ENCODE peak calls at places on chromosomes 11 and 22, in eight cellular contexts. J is small intestine, Z is OCI-LY7, D is GM23248, F is psoas muscle, U is fibroblast of lung, H is PC-3, N is transverse colon. M is an unnamed sample. For H3K36me3, the result is how much of the 10 kb centered on the place peaks cover.

GRCh38 chr22:42357634-42358296 is 74.4 kb downstream of the NFAM1 start:
- DNase-seq in J (no peak), Z (no peak), D (no peak), F (no peak), U (no peak), H (peak), N (no peak), M (no peak)

GRCh38 chr11:10659339-10660216 is 34.0 kb downstream of the IRAG1 start:
- DNase-seq in J (peak), Z (no peak), D (peak), F (peak), U (peak), H (peak), N (peak), M (no peak)

GRCh38 chr11:30281476-30282288 is 41.2 kb upstream of the ARL14EP start:
- DNase-seq in J (no peak), Z (no peak), D (no peak), F (no peak), U (no peak), H (no peak), N (no peak), M (no peak)

GRCh38 chr22:46349681-46350080 is 14.2 kb downstream of the TRMU start:
- DNase-seq in J (no peak), Z (no peak), D (no peak), F (no peak), U (no peak), H (no peak), N (no peak), M (no peak)

GRCh38 chr11:126502982-126503381 is 147.5 kb downstream of the ST3GAL4 start:
- DNase-seq in J (no peak), Z (no peak), D (no peak), F (no peak), U (no peak), H (no peak), N (no peak), M (no peak)

GRCh38 chr11:111440416-111441205 is 61.5 kb upstream of the POU2AF1 start:
- DNase-seq in J (no peak), Z (no peak), D (no peak), F (no peak), U (no peak), H (no peak), N (no peak), M (no peak)

GRCh38 chr22:19779011-19779421 is 18.4 kb downstream of the TBX1 start:
- DNase-seq in J (no peak), Z (peak), D (no peak), F (peak), U (no peak), H (no peak), N (no peak), M (no peak)

GRCh38 chr22:17706451-17706900 is 67.8 kb downstream of the BID start:
- DNase-seq in J (peak), Z (peak), D (peak), F (no peak), U (peak), H (peak), N (peak), M (no peak)

GRCh38 chr11:2096001-2096918 is 42.9 kb downstream of the IGF2 start:
- DNase-seq in J (no peak), Z (no peak), D (peak), F (peak), U (peak), H (no peak), N (no peak), M (no peak)

GRCh38 chr11:114683007-114683406 is 4.7 kb downstream of the NXPE2 start:
- DNase-seq in J (no peak), Z (peak), D (no peak), F (no peak), U (no peak), H (peak), N (no peak), M (no peak)

GRCh38 chr11:64568041-64568571 is 22.9 kb upstream of the SLC22A12 start:
- DNase-seq in J (no peak), Z (no peak), D (no peak), F (no peak), U (no peak), H (no peak), N (no peak), M (no peak)
- H3K36me3 ChIP-seq in J (under half), Z (under half), D (under half), F (under half), U (under half), H (under half), N (under half), M (under half)

GRCh38 chr22:32478994-32479393 is 4.4 kb downstream of the FBXO7 start:
- DNase-seq in J (no peak), Z (no peak), D (peak), F (no peak), U (no peak), H (no peak), N (no peak), M (no peak)
- H3K36me3 ChIP-seq in J (under half), Z (under half), D (under half), F (under half), U (under half), H (under half), N (under half), M (under half)

DNA sequence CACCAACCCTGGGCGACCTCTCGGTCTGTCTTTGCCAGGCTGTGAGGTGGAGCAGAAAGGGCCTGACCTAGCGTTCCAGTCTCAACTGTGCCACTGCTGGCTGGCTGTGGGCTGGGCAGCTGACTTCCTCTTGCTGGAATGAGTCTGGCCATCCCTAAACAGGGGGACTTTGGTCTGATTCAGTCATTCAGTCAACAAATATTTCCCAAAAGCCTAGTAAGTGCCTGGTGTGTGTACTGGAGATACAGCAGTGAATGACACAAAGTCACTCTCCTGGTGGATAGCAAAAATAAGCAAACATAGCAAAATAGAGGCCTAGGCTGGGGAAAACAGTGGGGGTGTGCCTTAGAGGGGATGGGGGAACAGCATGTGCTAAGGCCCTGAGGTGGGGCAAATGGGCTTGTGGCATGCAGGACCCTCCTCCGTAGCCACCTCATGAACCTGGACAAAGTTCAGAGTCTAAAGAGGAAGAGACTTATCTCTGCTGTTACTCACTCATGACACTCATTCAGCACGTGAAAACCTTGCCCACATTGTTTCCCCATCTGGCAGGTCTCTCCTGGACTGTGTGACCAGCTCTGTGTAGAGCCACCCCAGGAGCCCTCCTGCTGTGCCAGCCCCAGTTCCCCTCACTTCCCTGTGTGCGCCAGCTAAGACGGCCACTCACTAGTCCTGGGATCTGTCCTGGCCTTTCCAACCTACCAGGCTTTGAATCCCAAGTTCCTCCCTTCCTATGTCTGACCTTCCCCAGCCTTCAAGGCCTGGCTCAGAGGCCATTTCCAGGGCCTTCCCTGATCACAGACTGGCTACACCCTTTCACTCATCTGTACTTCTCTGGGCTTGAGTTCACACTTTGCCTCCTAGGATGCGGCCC is 4.7 kb downstream of the GUCD1 start:
- DNase-seq in J (peak), Z (no peak), D (peak), F (no peak), U (no peak), H (no peak), N (peak), M (no peak)
- H3K36me3 ChIP-seq in J (under half), Z (half or more), D (under half), F (under half), U (under half), H (under half), N (under half), M (under half)

DNA sequence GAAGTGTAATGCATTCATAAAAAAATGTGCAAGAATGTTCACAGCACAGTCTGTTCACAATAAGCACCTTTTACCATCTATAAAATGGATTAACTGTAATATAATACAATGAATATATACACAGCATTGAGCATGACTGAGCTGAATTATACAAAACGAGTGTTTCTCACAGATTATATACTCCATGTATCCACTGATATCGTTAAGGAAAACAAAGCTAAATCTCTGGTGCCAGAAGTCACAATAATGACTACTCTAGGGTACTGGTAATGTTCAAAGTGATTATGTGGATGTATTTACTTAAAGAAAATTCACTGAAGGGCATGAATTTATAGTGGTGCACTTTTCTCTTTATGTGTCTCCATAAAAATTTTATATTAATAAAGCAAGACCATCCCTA is 33.2 kb downstream of the ACAT1 start:
- DNase-seq in J (no peak), Z (no peak), D (no peak), F (no peak), U (no peak), H (no peak), N (no peak), M (no peak)
- H3K36me3 ChIP-seq in J (under half), Z (half or more), D (under half), F (under half), U (under half), H (under half), N (under half), M (half or more)

DNA sequence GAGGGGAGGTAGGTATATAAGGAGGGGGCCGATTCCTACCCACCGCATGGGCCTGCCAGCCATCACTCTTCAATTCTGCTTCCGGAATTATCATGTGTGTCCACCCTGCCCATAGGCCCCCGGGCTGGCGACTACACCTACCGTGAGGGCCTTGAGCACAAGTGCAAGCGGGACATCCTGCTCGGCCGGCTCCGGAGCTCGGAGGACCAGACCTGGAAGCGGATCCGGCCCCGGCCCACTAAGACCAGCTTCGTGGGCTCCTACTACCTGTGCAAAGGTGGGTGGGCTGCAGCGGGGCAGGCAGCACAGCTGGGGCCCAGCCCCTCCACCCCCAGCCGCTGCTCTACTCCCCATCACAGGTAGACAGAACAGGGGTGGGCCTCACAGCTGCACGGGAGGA is 38.4 kb upstream of the TEF start:
- DNase-seq in J (no peak), Z (no peak), D (no peak), F (no peak), U (no peak), H (no peak), N (no peak), M (no peak)
- H3K36me3 ChIP-seq in J (under half), Z (half or more), D (under half), F (under half), U (half or more), H (under half), N (under half), M (half or more)

M was measured in right atrium auricular region.